ENCODE peak calls at places on chromosome 22, in ten cellular contexts. H is activated CD4-positive, alpha-beta T cell treated with anti-CD3 and anti-CD28 coated beads, Interleukin-2, amount 10 ng/mL, durations not matched to agents 7 days and 5 days; L is GM12865; S is activated naive CD8-positive, alpha-beta T cell treated with anti-CD3 and anti-CD28 coated beads, Interleukin-2, amount 50 U/mL, for 24 hours; N is activated CD8-positive, alpha-beta memory T cell treated with anti-CD3 and anti-CD28 coated beads for 48 hours; O is epithelial cell of esophagus; V is mucosa of gallbladder; F is activated gamma-delta T cell treated with anti-CD3 and anti-CD28 coated beads, Interleukin-2, amount 50 U/mL, for 16 hours; T is PC-3; J is psoas muscle. G is an unnamed sample.
A peak's percentile ranks its signal among the peaks of the same experiment; 100 is the strongest.

GRCh38 chr22:49934891-49935557 is 16.6 kb downstream of the CRELD2 start:
- DNase-seq in S (peak; percentile 93), O (peak; percentile 36), H (peak; percentile 91), V (peak; percentile 61), F (peak; percentile 80), J (peak; percentile 95), T (no peak), L (peak; percentile 86), N (peak; percentile 73), G (peak; percentile 83)

GRCh38 chr22:43185860-43186261 is 1.1 kb downstream of the TTLL12 start:
- DNase-seq in S (no peak), H (no peak), L (peak; percentile 18), T (peak; percentile 24), O (peak; percentile 42), N (no peak), J (peak; percentile 74), V (peak; percentile 67), F (no peak), G (peak; percentile 37)

GRCh38 chr22:41226728-41227655 is 13.7 kb downstream of the CHADL start:
- DNase-seq in O (no peak), H (no peak), J (no peak), F (no peak), V (no peak), S (no peak), N (no peak), L (no peak), T (no peak), G (no peak)

GRCh38 chr22:36860821-36861659 is at the start of gene NCF4:
- DNase-seq in L (peak; percentile 96), J (peak; percentile 80), H (peak; percentile 53), S (peak; percentile 56), N (no peak), T (no peak), F (no peak), O (no peak), V (peak; percentile 53), G (no peak)

GRCh38 chr22:46963672-46964545 is 201.5 kb downstream of the TBC1D22A start:
- DNase-seq in N (no peak), F (no peak), V (no peak), J (peak; percentile 28), O (no peak), H (no peak), S (no peak), L (no peak), T (no peak), G (no peak)

GRCh38 chr22:47303161-47303890 is 540.9 kb downstream of the TBC1D22A start:
- DNase-seq in L (no peak), F (no peak), N (no peak), S (no peak), J (no peak), H (no peak), O (no peak), T (peak; percentile 12), V (no peak), G (no peak)

GRCh38 chr22:35839811-35840739 is 122.4 kb downstream of the APOL5 start:
- DNase-seq in S (peak; percentile 10), V (peak; percentile 85), N (no peak), O (peak; percentile 98), L (peak; percentile 35), F (no peak), H (no peak), T (peak; percentile 91), J (peak; percentile 92), G (peak; percentile 84)

GRCh38 chr22:26416670-26417270 is 12.3 kb upstream of the ASPHD2 start:
- DNase-seq in J (no peak), V (no peak), T (peak; percentile 77), F (no peak), O (peak; percentile 80), N (no peak), L (no peak), H (no peak), S (no peak), G (peak; percentile 17)

GRCh38 chr22:24191893-24192292 is 10.6 kb downstream of the SUSD2 start:
- DNase-seq in N (no peak), O (no peak), S (no peak), T (no peak), F (no peak), L (no peak), V (no peak), J (no peak), H (no peak), G (no peak)

GRCh38 chr22:44816141-44816540 is 63.8 kb downstream of the ARHGAP8 start:
- DNase-seq in J (peak; percentile 20), F (no peak), O (no peak), L (no peak), T (no peak), H (no peak), S (no peak), V (no peak), N (no peak), G (no peak)

GRCh38 chr22:49712195-49712791 is 115.4 kb downstream of the BRD1 start:
- DNase-seq in F (no peak), L (no peak), H (no peak), S (no peak), N (no peak), T (peak; percentile 4), J (no peak), V (no peak), O (no peak), G (no peak)

GRCh38 chr22:25404923-25405853 is 159.3 kb upstream of the GRK3 start:
- DNase-seq in V (peak; percentile 72), N (no peak), O (peak; percentile 76), H (peak; percentile 72), F (peak; percentile 23), J (peak; percentile 87), L (peak; percentile 76), S (peak; percentile 77), T (peak; percentile 60), G (peak; percentile 73)

GRCh38 chr22:48423481-48423901 is 1404.2 kb downstream of the BRD1 start:
- DNase-seq in L (no peak), H (no peak), F (no peak), J (no peak), S (no peak), V (no peak), T (no peak), N (no peak), O (no peak), G (no peak)

GRCh38 chr22:31917227-31917921 is 27.0 kb upstream of the YWHAH start:
- DNase-seq in F (no peak), V (no peak), T (no peak), H (no peak), L (peak; percentile 65), O (no peak), J (peak; percentile 39), S (peak; percentile 7), N (no peak), G (no peak)

GRCh38 chr22:45090364-45090960 is 73.3 kb upstream of the NUP50 start:
- DNase-seq in T (peak; percentile 60), O (peak; percentile 52), H (no peak), F (no peak), S (no peak), V (no peak), N (no peak), L (no peak), J (no peak), G (peak; percentile 14)

GRCh38 chr22:32482708-32483107 is 8.1 kb downstream of the FBXO7 start:
- DNase-seq in L (peak; percentile 56), F (no peak), J (no peak), N (no peak), V (no peak), O (peak; percentile 67), H (no peak), S (peak; percentile 14), T (peak; percentile 25), G (no peak)

GRCh38 chr22:45290410-45290936 is 5.7 kb downstream of the UPK3A start:
- DNase-seq in L (no peak), S (no peak), F (no peak), N (no peak), T (peak; percentile 64), J (peak; percentile 82), O (peak; percentile 69), H (no peak), V (peak; percentile 43), G (peak; percentile 26)

GRCh38 chr22:49964136-49964492 is 3.5 kb downstream of the PIM3 start:
- DNase-seq in O (no peak), T (no peak), N (no peak), H (no peak), S (no peak), J (no peak), L (no peak), V (peak; percentile 9), F (no peak), G (no peak)

GRCh38 chr22:36383110-36383581 is 4.6 kb downstream of the MYH9 start:
- DNase-seq in F (peak; percentile 48), H (peak; percentile 72), S (peak; percentile 66), L (peak; percentile 95), N (no peak), V (peak; percentile 65), T (peak; percentile 87), J (no peak), O (no peak), G (peak; percentile 50)

GRCh38 chr22:37088108-37088605 is 21.4 kb downstream of the TMPRSS6 start:
- DNase-seq in N (no peak), S (peak; percentile 33), H (no peak), T (peak; percentile 39), F (no peak), V (no peak), J (no peak), O (peak; percentile 60), L (no peak), G (peak; percentile 21)

GRCh38 chr22:23837911-23838685 is 708 bp downstream of the DERL3 start:
- DNase-seq in L (no peak), N (no peak), H (no peak), T (no peak), O (no peak), F (no peak), V (no peak), J (peak; percentile 53), S (peak; percentile 20), G (no peak)

GRCh38 chr22:44329179-44329796 is 16.5 kb upstream of the SHISAL1 start:
- DNase-seq in S (peak; percentile 49), V (no peak), N (no peak), J (no peak), H (peak; percentile 41), T (peak; percentile 61), O (peak; percentile 58), L (peak; percentile 87), F (no peak), G (peak; percentile 51)

GRCh38 chr22:43554694-43555365 is 143.0 kb downstream of the MPPED1 start:
- DNase-seq in T (no peak), F (no peak), S (no peak), L (no peak), J (no peak), H (no peak), N (no peak), V (no peak), O (no peak), G (no peak)

GRCh38 chr22:20798974-20799373 is 25.1 kb downstream of the SERPIND1 start:
- DNase-seq in S (no peak), H (no peak), J (no peak), N (no peak), O (no peak), F (no peak), V (no peak), L (no peak), T (no peak), G (no peak)

GRCh38 chr22:37633693-37634504 is 5.6 kb upstream of the SH3BP1 start:
- DNase-seq in J (peak; percentile 94), H (peak; percentile 62), T (no peak), N (no peak), S (peak; percentile 83), O (no peak), L (peak; percentile 90), F (no peak), V (peak; percentile 78), G (no peak)

GRCh38 chr22:47160141-47160541 is 397.7 kb downstream of the TBC1D22A start:
- DNase-seq in J (peak; percentile 42), N (no peak), T (no peak), H (no peak), V (no peak), L (no peak), O (no peak), F (no peak), S (no peak), G (no peak)

GRCh38 chr22:37026325-37026724 is 6.8 kb downstream of the MPST start:
- DNase-seq in L (no peak), T (no peak), N (no peak), V (no peak), O (no peak), F (no peak), J (no peak), H (no peak), S (no peak), G (no peak)

GRCh38 chr22:46607483-46608114 is 12.6 kb upstream of the GRAMD4 start:
- DNase-seq in O (peak; percentile 51), F (no peak), N (no peak), V (no peak), S (no peak), T (no peak), L (no peak), H (no peak), J (no peak), G (no peak)